ENCODE peak calls at places on chromosomes 2 and 18, in four cellular contexts. H is NT2/D1, L is H9, M is transverse colon. B is an unnamed sample. For H3K9me3, the result is how much of the 10 kb centered on the place peaks cover.

GRCh38 chr2:112312821-112313220 is 37.4 kb downstream of the ZC3H6 start:
- DNase-seq in H (no peak), L (no peak), M (no peak), B (no peak)

GRCh38 chr18:23225518-23225917 is 90.2 kb downstream of the CABLES1 start:
- DNase-seq in H (no peak), M (no peak), L (no peak), B (peak)

GRCh38 chr2:65349863-65350262 is 82.5 kb downstream of the SPRED2 start:
- DNase-seq in M (peak), H (no peak), L (no peak), B (peak)

GRCh38 chr2:212723226-212723625 is 184.6 kb upstream of the ERBB4 start:
- DNase-seq in M (no peak), L (no peak), H (no peak), B (no peak)

GRCh38 chr2:118763797-118764196 is 83.7 kb downstream of the EN1 start:
- DNase-seq in H (no peak), M (no peak), L (peak), B (peak)

GRCh38 chr2:150410809-150411208 is 76.7 kb downstream of the RND3 start:
- DNase-seq in L (peak), H (peak), M (no peak), B (no peak)

GRCh38 chr2:97993926-97994325 is 1.8 kb downstream of the TMEM131 start:
- DNase-seq in H (no peak), L (no peak), M (no peak), B (no peak)

GRCh38 chr2:19763731-19764130 is 138.1 kb downstream of the TTC32 start:
- DNase-seq in M (no peak), L (no peak), H (no peak), B (no peak)

GRCh38 chr2:211086049-211086448 is 529.6 kb downstream of the CPS1 start:
- DNase-seq in L (no peak), H (no peak), M (no peak), B (no peak)

GRCh38 chr2:160051374-160051800 is 11.0 kb downstream of the PLA2R1 start:
- DNase-seq in L (no peak), H (no peak), M (no peak), B (no peak)

GRCh38 chr2:201517094-201517493 is 65.6 kb downstream of the STRADB start:
- DNase-seq in L (no peak), M (no peak), H (no peak), B (no peak)

GRCh38 chr2:181461056-181461630 is 4.0 kb downstream of the ITGA4 start:
- DNase-seq in L (no peak), M (peak), H (no peak), B (no peak)

GRCh38 chr2:36559221-36559942 is 38.6 kb downstream of the FEZ2 start:
- DNase-seq in L (no peak), M (no peak), H (no peak), B (no peak)

GRCh38 chr2:154049561-154049960 is 177.8 kb downstream of the GALNT13 start:
- DNase-seq in M (no peak), L (no peak), H (no peak), B (no peak)

GRCh38 chr18:48792611-48793368 is 158.0 kb downstream of the SMAD7 start:
- DNase-seq in L (no peak), M (no peak), H (no peak), B (no peak)

GRCh38 chr2:105296017-105296611 is 33.4 kb downstream of the TGFBRAP1 start:
- DNase-seq in L (no peak), H (no peak), M (no peak), B (no peak)

GRCh38 chr2:67945976-67946375 is 116.8 kb downstream of the C1D start:
- DNase-seq in M (no peak), L (no peak), H (no peak), B (no peak)

GRCh38 chr18:49668583-49669290 is 106.9 kb downstream of the LIPG start:
- DNase-seq in M (peak), L (no peak), H (no peak), B (peak)

GRCh38 chr18:2823966-2824365 is 22.8 kb upstream of the EMILIN2 start:
- DNase-seq in H (no peak), M (no peak), L (no peak), B (no peak)

GRCh38 chr2:68556384-68556783 is 87.0 kb upstream of the PROKR1 start:
- DNase-seq in M (no peak), H (no peak), L (no peak), B (no peak)

GRCh38 chr2:222656544-222657446 is 903 bp upstream of the FARSB start:
- DNase-seq in H (no peak), L (no peak), M (no peak), B (no peak)

GRCh38 chr2:74532222-74532621 is 2.5 kb downstream of the HTRA2 start:
- DNase-seq in L (no peak), H (no peak), M (no peak), B (no peak)

GRCh38 chr2:120758181-120759048 is 22.7 kb downstream of the GLI2 start:
- DNase-seq in M (no peak), L (peak), H (no peak), B (peak)

GRCh38 chr2:237432484-237433092 is 18.6 kb upstream of the COL6A3 start:
- DNase-seq in M (no peak), H (no peak), L (peak), B (no peak)

GRCh38 chr2:101162561-101163330 is 11.6 kb upstream of the TBC1D8 start:
- DNase-seq in L (peak), M (peak), H (peak), B (no peak)

GRCh38 chr2:105394951-105395611 is 3.8 kb downstream of the FHL2 start:
- DNase-seq in L (no peak), H (no peak), M (peak), B (no peak)

GRCh38 chr2:219296631-219297391 is 12.4 kb downstream of the PTPRN start:
- DNase-seq in L (no peak), H (no peak), M (no peak), B (no peak)

GRCh38 chr18:3664563-3665178 is 214.7 kb downstream of the TGIF1 start:
- DNase-seq in H (no peak), L (no peak), M (no peak), B (peak)

GRCh38 chr2:127514076-127514475 is 12.2 kb downstream of the IWS1 start:
- DNase-seq in M (no peak), L (no peak), H (no peak), B (no peak)

GRCh38 chr2:233435436-233436190 is 81.3 kb downstream of the DGKD start:
- DNase-seq in M (no peak), L (peak), H (no peak), B (no peak)

GRCh38 chr2:112623913-112624777 is 21.6 kb upstream of the SLC20A1 start:
- DNase-seq in H (no peak), M (peak), L (no peak), B (peak)

GRCh38 chr2:188570365-188570764 is 278.7 kb downstream of the GULP1 start:
- DNase-seq in M (no peak), L (no peak), H (no peak), B (no peak)

GRCh38 chr2:11876436-11876835 is 130.0 kb downstream of the LPIN1 start:
- DNase-seq in M (no peak), L (no peak), H (no peak), B (no peak)

GRCh38 chr2:65232636-65233035 is 5.0 kb downstream of the ACTR2 start:
- DNase-seq in M (no peak), H (no peak), L (no peak), B (no peak)

GRCh38 chr2:44952143-44952805 is 10.8 kb downstream of the SIX3 start:
- DNase-seq in L (peak), H (no peak), M (peak), B (peak)

GRCh38 chr2:100470898-100471514 is 724 bp downstream of the NMS start:
- DNase-seq in M (no peak), L (peak), H (no peak), B (peak)

GRCh38 chr2:113251118-113251517 is 27.6 kb downstream of the PAX8 start:
- DNase-seq in H (no peak), M (peak), L (no peak), B (no peak)

DNA sequence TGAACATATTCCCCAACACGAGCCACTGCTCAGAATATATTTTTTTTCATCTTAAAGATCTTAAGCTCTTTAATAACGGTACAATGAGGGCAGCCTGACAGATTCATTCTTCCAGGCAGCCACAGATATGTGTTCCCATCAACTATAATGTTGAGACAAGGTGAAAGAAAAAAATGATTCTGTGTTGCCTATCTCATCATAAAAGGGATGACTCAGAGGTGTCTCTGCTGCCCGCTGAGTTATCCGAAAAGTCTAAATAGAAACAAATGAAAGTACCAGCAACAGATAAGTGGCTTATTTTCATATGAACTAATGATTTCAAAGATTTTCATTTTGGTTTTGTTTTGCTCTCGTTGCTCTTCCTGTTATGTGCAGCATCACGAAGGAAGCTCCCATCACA is 848.7 kb downstream of the DCDC2C start:
- DNase-seq in H (no peak), L (no peak), M (no peak), B (no peak)
- H3K9me3 ChIP-seq in H (under half), L (under half), M (under half), B (under half)

GRCh38 chr2:135936524-135936923 is 48.9 kb downstream of the DARS1 start:
- DNase-seq in L (no peak), H (no peak), M (no peak), B (no peak)

GRCh38 chr2:135931776-135932438 is 53.5 kb downstream of the DARS1 start:
- DNase-seq in H (no peak), M (no peak), L (no peak), B (no peak)

DNA sequence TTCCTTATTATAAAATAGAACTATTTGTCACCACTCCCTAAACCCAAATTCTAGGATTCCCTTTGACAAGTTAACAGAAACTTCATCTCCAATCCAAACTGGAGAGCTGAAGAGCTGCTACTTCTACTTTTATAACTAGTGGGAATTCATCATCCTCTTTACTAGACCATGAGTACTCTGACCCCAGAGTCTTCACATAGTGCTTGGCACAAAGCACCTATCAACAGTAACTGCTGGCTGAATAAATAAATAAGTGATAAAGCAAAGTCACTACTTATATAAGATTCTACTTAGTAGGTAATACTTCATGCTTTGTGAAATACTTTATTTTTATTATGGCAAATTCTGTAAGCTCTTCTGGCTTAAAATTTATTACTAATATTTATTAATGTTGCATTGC is 49.5 kb downstream of the DARS1 start:
- DNase-seq in M (no peak), H (no peak), L (no peak), B (no peak)
- H3K9me3 ChIP-seq in M (under half), H (under half), L (under half), B (under half)

GRCh38 chr18:71221405-71221804 is 932.6 kb downstream of the SOCS6 start:
- DNase-seq in H (no peak), M (no peak), L (no peak), B (no peak)
- H3K9me3 ChIP-seq in H (under half), M (under half), L (under half), B (under half)

DNA sequence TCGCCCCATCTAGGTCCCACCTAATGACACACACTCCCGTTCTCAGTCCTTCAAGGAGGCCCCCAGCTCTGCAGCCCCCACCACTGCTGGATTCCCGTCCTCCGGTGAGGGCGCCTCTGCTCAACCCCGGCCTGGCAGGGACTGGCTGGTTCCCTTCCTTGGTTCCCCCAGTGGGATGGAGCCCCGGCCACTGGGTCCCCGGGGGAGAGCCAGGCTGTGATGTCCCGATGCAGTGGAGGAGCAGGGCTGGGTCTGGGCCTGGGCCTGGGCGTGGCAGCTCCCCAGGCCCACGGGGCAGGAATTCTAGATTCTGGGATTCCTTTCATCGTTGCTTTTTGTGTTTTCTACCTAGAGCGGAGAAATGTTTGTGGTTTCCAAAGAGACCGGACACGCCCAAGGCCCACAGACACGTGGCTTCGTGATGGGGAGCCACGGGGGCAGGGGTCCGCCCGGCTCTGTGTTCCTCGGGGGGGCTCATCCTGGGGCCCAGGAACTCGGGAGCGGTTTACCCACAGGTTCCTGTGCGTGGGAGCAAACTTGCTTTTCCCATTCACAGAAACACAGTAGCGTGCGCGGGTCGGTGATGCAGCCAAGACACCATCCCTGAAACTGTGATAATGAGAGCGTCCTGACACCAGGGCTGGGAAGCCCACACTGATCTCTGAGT is 67.0 kb downstream of the SLC66A2 start:
- DNase-seq in L (no peak), M (no peak), H (no peak), B (no peak)
- H3K9me3 ChIP-seq in L (under half), M (under half), H (under half), B (under half)

GRCh38 chr2:230843130-230843529 is 21.6 kb upstream of the ITM2C start:
- DNase-seq in L (no peak), H (no peak), M (peak), B (no peak)
- H3K9me3 ChIP-seq in L (under half), H (under half), M (under half), B (under half)

GRCh38 chr18:80029690-80030089 is 4.5 kb upstream of the RBFA start:
- DNase-seq in M (no peak), H (no peak), L (no peak), B (no peak)
- H3K9me3 ChIP-seq in M (under half), H (under half), L (under half), B (under half)

DNA sequence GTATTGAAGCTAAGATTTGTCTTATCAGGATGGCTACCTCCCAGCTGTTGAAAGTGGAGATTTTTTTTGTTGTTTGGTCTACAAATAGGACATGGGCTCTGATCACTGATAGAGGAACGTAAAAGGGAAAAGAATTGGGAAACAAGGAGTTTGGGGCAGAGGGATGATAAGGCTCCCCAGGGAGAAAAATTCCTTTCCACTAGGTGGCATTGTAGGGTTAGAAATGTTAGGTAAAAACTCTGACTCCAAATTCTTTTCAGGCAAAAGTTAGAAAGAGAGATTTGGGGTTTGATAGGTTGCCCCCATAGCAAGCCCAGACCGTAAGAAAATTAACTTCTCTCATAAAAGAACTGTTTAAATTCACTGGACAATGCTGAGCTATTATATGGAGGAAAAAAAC is 19.8 kb downstream of the CMPK2 start:
- DNase-seq in M (no peak), L (no peak), H (no peak), B (no peak)
- H3K9me3 ChIP-seq in M (half or more), L (half or more), H (half or more), B (under half)

DNA sequence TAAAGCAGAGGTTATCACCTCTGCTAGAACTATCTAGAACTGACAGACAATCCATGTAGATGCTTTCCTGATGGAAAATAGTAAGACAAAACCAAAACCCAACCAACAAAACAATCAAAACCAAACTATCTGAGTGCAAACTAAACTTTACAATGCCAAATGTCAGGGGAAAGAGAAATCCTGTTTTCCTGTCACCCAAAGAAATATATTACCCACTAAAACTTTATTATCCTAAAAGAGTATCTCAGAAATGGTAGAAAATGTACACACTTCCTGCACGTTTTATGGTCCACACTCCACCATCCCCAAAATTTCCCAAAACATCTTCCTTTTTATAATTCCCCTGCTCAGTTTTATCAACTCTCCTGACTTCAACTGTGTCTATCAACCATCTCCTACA is 29.9 kb downstream of the SP3 start:
- DNase-seq in H (no peak), M (no peak), L (no peak), B (no peak)
- H3K9me3 ChIP-seq in H (under half), M (under half), L (under half), B (under half)

DNA sequence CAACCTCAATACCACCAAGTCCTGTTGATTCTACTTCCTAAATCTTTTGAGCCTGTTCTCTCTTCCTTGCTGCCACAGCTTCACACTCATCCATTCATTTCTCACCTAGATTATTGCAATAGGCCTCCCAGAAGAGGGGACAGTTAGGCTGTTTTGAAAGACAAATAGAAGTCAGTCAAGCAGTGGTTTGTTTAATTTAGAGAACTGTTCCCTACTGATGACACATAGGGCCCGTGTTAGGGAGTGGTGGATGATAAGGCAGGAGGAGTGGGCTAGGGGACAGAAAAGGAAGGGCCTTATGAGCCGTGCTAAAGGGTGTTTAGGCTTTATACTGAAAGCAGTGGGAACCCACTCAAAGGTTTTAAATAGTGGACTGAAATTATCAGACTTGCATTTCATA is 59.6 kb upstream of the ZFP36L2 start:
- DNase-seq in H (no peak), M (no peak), L (no peak), B (no peak)
- H3K9me3 ChIP-seq in H (under half), M (under half), L (under half), B (under half)

GRCh38 chr2:228352048-228352447 is 170.6 kb upstream of the SPHKAP start:
- DNase-seq in M (no peak), H (no peak), L (no peak), B (no peak)
- H3K9me3 ChIP-seq in M (under half), H (under half), L (under half), B (under half)